ENCODE peak calls at places on chromosome 4, in nine cellular contexts. Z, N, J, G, T, H, Q, O and X are unnamed samples.

GRCh38 chr4:149781150-149781549 is 34.5 kb downstream of the IQCM start:
- DNase-seq in O (peak), H (peak), Q (peak), J (no peak), Z (peak), N (no peak), G (peak), T (peak), X (peak)

GRCh38 chr4:10118355-10119004 is 1.9 kb upstream of the WDR1 start:
- DNase-seq in Z (no peak), T (no peak), O (no peak), H (no peak), G (no peak), J (no peak), Q (no peak), N (no peak), X (no peak)

GRCh38 chr4:171954650-171955049 is 141.4 kb downstream of the GALNTL6 start:
- DNase-seq in N (no peak), J (no peak), O (no peak), H (no peak), T (no peak), G (no peak), Q (no peak), Z (peak), X (peak)

GRCh38 chr4:184417802-184418511 is 56.4 kb downstream of the IRF2 start:
- DNase-seq in G (peak), T (peak), H (peak), N (no peak), Z (peak), Q (peak), J (no peak), O (peak), X (peak)

GRCh38 chr4:9812530-9813340 is 31.3 kb downstream of the DRD5 start:
- DNase-seq in T (no peak), O (no peak), N (no peak), J (no peak), G (peak), Z (peak), Q (no peak), H (peak), X (peak)

GRCh38 chr4:137253949-137254348 is 278.3 kb downstream of the PCDH18 start:
- DNase-seq in O (peak), J (no peak), T (peak), G (peak), N (no peak), Q (peak), H (peak), Z (no peak), X (peak)

GRCh38 chr4:145827885-145828284 is 110.7 kb downstream of the ZNF827 start:
- DNase-seq in N (no peak), Z (no peak), T (no peak), Q (no peak), O (no peak), J (no peak), H (no peak), G (no peak), X (no peak)

GRCh38 chr4:105461221-105462041 is 12.4 kb downstream of the PPA2 start:
- DNase-seq in T (no peak), J (no peak), G (no peak), O (no peak), Q (peak), H (no peak), Z (no peak), N (no peak), X (peak)

GRCh38 chr4:8847331-8847730 is 24.3 kb downstream of the HMX1 start:
- DNase-seq in O (no peak), H (no peak), G (no peak), J (no peak), Z (no peak), N (no peak), T (no peak), Q (no peak), X (no peak)

GRCh38 chr4:26197018-26197779 is 123.6 kb upstream of the RBPJ start:
- DNase-seq in G (peak), J (no peak), N (no peak), T (peak), Q (peak), H (peak), O (peak), Z (no peak), X (peak)

GRCh38 chr4:30068234-30068633 is 651.9 kb upstream of the PCDH7 start:
- DNase-seq in T (no peak), H (no peak), G (no peak), J (no peak), Z (peak), Q (no peak), O (no peak), N (no peak), X (no peak)

GRCh38 chr4:11073621-11074051 is 355.1 kb downstream of the HS3ST1 start:
- DNase-seq in O (peak), G (peak), Z (no peak), H (peak), J (no peak), T (no peak), N (no peak), Q (peak), X (peak)

GRCh38 chr4:106522839-106523238 is 154.3 kb upstream of the GIMD1 start:
- DNase-seq in Z (peak), H (peak), G (peak), J (no peak), Q (no peak), N (no peak), O (no peak), T (peak), X (peak)

GRCh38 chr4:52640808-52641595 is 18.1 kb downstream of the USP46 start:
- DNase-seq in J (no peak), T (peak), O (peak), G (no peak), Q (peak), H (peak), Z (no peak), N (no peak), X (peak)

GRCh38 chr4:41178372-41179085 is 35.8 kb downstream of the APBB2 start:
- DNase-seq in N (no peak), Q (peak), H (peak), J (no peak), G (peak), T (peak), Z (no peak), O (peak), X (peak)

GRCh38 chr4:3416270-3416669 is 25.5 kb upstream of the HGFAC start:
- DNase-seq in Z (no peak), N (no peak), G (no peak), J (no peak), O (no peak), T (no peak), Q (no peak), H (no peak), X (no peak)

GRCh38 chr4:118586357-118586790 is 98.8 kb upstream of the METTL14 start:
- DNase-seq in H (no peak), J (no peak), T (no peak), O (no peak), G (peak), Q (peak), Z (no peak), N (no peak), X (no peak)

GRCh38 chr4:30938956-30939528 is 218.9 kb downstream of the PCDH7 start:
- DNase-seq in O (no peak), G (no peak), J (no peak), H (no peak), T (no peak), N (no peak), Q (no peak), Z (no peak), X (no peak)

GRCh38 chr4:128810331-128810870 is 901 bp downstream of the JADE1 start:
- DNase-seq in J (no peak), G (peak), T (peak), N (peak), Q (peak), Z (no peak), O (no peak), H (no peak), X (peak)

GRCh38 chr4:23368081-23368697 is 521.7 kb downstream of the PPARGC1A start:
- DNase-seq in T (peak), G (no peak), Q (peak), O (no peak), N (no peak), Z (no peak), J (no peak), H (no peak), X (peak)

GRCh38 chr4:183337833-183338232 is 15.6 kb upstream of the CLDN24 start:
- DNase-seq in G (no peak), T (no peak), J (no peak), H (no peak), N (no peak), O (no peak), Z (no peak), Q (no peak), X (peak)

GRCh38 chr4:168724960-168725359 is 228.1 kb downstream of the PALLD start:
- DNase-seq in Z (peak), G (peak), T (peak), N (no peak), O (peak), J (no peak), Q (peak), H (peak), X (peak)

GRCh38 chr4:11589676-11590075 is 161.0 kb upstream of the HS3ST1 start:
- DNase-seq in T (peak), Z (no peak), O (peak), H (peak), Q (no peak), G (no peak), N (no peak), J (no peak), X (peak)

GRCh38 chr4:41332666-41333065 is 75.9 kb downstream of the UCHL1 start:
- DNase-seq in G (no peak), O (no peak), T (no peak), H (no peak), Z (no peak), Q (no peak), N (no peak), J (no peak), X (no peak)

GRCh38 chr4:20251796-20252655 is at the start of gene SLIT2:
- DNase-seq in G (peak), H (peak), Z (peak), O (peak), Q (peak), N (peak), J (peak), T (peak), X (peak)

GRCh38 chr4:4344915-4345527 is 41.9 kb upstream of the NSG1 start:
- DNase-seq in G (no peak), T (no peak), Q (no peak), J (no peak), N (no peak), Z (no peak), H (no peak), O (no peak), X (no peak)

GRCh38 chr4:153788419-153789276 is at the start of gene SFRP2:
- DNase-seq in J (peak), Q (no peak), T (no peak), O (no peak), G (peak), Z (peak), N (no peak), H (no peak), X (no peak)

DNA sequence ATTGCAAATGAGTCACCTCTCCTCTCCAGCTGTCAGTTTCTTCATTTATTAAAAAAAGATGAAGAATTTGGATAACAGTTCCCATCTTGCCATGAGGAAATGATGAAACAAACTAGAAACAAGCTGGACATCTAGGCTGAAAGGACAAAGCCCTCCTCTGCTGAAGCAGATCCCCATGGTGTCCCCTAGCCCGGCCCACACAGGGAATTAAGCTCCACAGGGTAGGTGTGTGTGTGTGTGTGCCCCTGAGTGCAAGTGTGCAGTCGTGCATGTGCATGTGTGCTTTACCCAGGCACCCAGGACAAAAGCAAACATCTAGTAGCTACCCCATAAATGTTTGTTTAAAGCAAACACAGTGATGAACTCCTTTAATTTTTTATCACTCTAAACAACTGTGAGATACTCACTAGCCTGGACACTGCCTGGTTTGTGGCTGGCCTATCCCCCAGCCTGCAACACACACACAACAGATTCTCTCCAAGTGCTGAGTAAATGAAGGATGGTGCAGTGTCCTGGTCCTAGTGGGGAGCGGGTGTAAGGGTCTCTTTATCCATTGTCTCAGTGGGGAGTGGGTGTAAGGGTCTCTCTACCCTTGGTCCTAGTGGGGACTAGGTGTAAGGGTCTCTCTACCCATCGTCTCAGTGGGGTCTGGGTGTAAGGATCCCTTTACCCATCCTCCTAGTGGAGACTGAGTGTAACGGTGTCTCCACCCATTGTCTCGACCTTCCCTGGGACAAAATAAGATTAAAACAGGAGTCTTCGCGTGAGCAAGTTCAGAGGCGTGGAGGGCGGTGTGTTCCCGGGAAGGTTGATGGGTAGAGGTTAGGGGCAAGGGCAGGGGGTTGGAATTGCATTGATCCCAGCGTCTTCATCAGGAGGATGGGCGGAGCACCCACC is 688 bp upstream of the EVC start:
- DNase-seq in Q (peak), Z (peak), H (peak), G (no peak), N (no peak), J (peak), O (peak), T (peak), X (peak)
- TF ChIP-seq CTCF in Q (peak), Z (peak), H (peak), G (peak), N (no peak), J (peak), O (peak), T (peak), X (peak)

GRCh38 chr4:94253036-94253435 is 45.4 kb downstream of the SMARCAD1 start:
- DNase-seq in H (peak), Z (no peak), J (no peak), Q (peak), T (peak), G (peak), O (peak), N (no peak), X (peak)

GRCh38 chr4:94262163-94263016 is 54.7 kb downstream of the SMARCAD1 start:
- DNase-seq in Z (peak), T (no peak), H (no peak), O (peak), J (no peak), Q (no peak), N (no peak), G (no peak), X (no peak)

GRCh38 chr4:94251094-94251493 is 43.4 kb downstream of the SMARCAD1 start:
- DNase-seq in J (no peak), N (no peak), H (no peak), G (no peak), Q (no peak), Z (no peak), O (no peak), T (no peak), X (no peak)

GRCh38 chr4:94256144-94256783 is 48.6 kb downstream of the SMARCAD1 start:
- DNase-seq in O (no peak), H (no peak), J (no peak), Q (no peak), Z (no peak), G (no peak), N (no peak), T (no peak), X (no peak)

DNA sequence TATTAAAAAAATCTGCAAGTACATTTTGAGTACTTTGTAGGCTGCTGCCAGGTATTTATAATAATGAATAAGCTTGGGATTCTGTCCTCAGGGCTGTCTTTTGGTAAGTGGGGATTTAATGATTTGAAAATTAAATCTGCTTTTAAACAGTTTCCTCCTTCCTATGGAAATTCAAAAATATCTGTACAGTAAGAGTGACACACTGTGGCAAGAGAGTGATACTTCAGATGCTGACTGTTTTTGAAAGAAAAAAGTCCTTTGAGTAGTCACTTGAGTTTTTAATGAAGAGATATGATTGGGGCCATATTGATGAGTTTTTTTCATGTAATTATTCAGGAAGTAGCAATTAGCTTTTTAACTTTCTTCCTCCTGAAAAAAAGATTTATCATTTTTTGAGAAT is 49.2 kb downstream of the SMARCAD1 start:
- DNase-seq in N (no peak), Q (peak), O (no peak), G (peak), J (no peak), H (no peak), Z (peak), T (peak), X (peak)
- TF ChIP-seq CTCF in N (no peak), Q (no peak), O (peak), G (peak), J (peak), H (no peak), Z (peak), T (peak), X (peak)

GRCh38 chr4:48767055-48767454 is 13.0 kb downstream of the FRYL start:
- DNase-seq in Q (no peak), T (no peak), J (no peak), Z (no peak), O (no peak), N (no peak), G (no peak), H (no peak), X (no peak)
- TF ChIP-seq CTCF in Q (no peak), T (no peak), J (peak), Z (no peak), O (peak), N (no peak), G (peak), H (peak), X (no peak)

GRCh38 chr4:95544433-95545103 is 4.2 kb downstream of the UNC5C start:
- DNase-seq in H (no peak), J (no peak), T (no peak), Q (peak), Z (no peak), G (no peak), O (no peak), N (no peak), X (peak)
- TF ChIP-seq CTCF in H (peak), J (peak), T (no peak), Q (peak), Z (peak), G (no peak), O (peak), N (no peak), X (peak)

GRCh38 chr4:47933798-47934197 is 19.4 kb upstream of the NFXL1 start:
- DNase-seq in Q (peak), T (peak), Z (peak), G (peak), O (peak), H (no peak), J (no peak), N (no peak), X (peak)
- TF ChIP-seq CTCF in Q (peak), T (peak), Z (peak), G (peak), O (peak), H (peak), J (peak), N (peak), X (peak)

DNA sequence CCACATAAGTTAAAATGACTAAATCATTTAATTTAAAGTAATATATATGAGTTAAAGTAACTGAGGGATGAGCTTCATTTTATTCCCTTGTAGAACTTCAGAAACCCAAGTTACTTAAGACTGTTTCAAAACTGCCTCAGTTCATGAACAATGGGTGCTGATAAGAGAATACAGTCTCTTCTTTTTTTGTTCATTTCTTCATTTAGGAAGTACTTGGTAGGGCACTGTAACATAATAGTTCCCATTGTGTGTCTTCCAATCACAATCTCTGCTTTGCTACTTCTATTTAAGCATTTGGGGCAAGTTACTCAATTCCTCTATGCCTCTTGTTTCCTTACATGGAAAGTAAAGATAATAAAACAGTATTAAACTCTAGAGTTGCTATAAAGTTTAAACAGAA is 50.4 kb downstream of the HHIP start:
- DNase-seq in H (no peak), T (no peak), G (no peak), J (no peak), N (no peak), O (no peak), Q (no peak), Z (no peak), X (no peak)
- TF ChIP-seq CTCF in H (no peak), T (no peak), G (no peak), J (no peak), N (no peak), O (no peak), Q (no peak), Z (no peak), X (no peak)

GRCh38 chr4:99180367-99181169 is 36.5 kb upstream of the ADH4 start:
- DNase-seq in J (no peak), O (peak), Z (no peak), H (peak), G (peak), Q (peak), T (peak), N (peak), X (peak)
- TF ChIP-seq CTCF in J (no peak), O (no peak), Z (no peak), H (no peak), G (no peak), Q (no peak), T (no peak), N (no peak), X (no peak)

GRCh38 chr4:141658316-141658715 is 21.9 kb downstream of the IL15 start:
- DNase-seq in Q (no peak), G (no peak), Z (no peak), T (no peak), J (no peak), O (no peak), H (no peak), N (no peak), X (no peak)

GRCh38 chr4:141652161-141652778 is 15.9 kb downstream of the IL15 start:
- DNase-seq in Q (peak), J (no peak), T (peak), N (no peak), Z (no peak), G (peak), O (peak), H (no peak), X (peak)

GRCh38 chr4:141656031-141656430 is 19.6 kb downstream of the IL15 start:
- DNase-seq in Q (no peak), Z (no peak), G (no peak), T (no peak), H (no peak), N (no peak), J (no peak), O (no peak), X (no peak)

GRCh38 chr4:141657550-141657949 is 21.2 kb downstream of the IL15 start:
- DNase-seq in Z (no peak), T (no peak), O (no peak), H (no peak), Q (no peak), N (no peak), G (no peak), J (no peak), X (no peak)

DNA sequence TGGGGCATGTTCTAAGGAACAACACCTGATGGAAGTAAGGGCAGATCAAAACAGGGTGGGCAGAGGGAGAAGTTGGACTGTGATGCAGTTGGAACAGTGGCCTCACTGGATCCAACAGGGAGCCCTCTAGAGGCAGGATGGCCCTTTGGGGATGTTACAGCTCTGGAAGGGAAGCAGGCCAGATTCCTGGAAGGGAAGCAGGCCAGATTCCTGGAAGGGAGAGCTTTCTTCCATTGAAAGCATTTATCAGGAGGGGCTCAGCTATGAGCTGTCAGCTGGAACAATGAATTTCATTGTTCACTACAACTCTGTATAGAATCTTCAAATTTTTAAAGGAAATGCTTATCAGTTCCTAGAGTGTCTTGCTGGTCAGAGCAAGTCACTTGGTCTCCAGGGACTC is 17.7 kb downstream of the IL15 start:
- DNase-seq in T (peak), N (peak), O (peak), Z (peak), G (peak), Q (peak), H (no peak), J (peak), X (peak)
- TF ChIP-seq CTCF in T (peak), N (no peak), O (peak), Z (peak), G (peak), Q (peak), H (peak), J (peak), X (peak)